ENCODE peak calls at places on chromosomes 3 and 15, in ten cellular contexts. P is B cell, S is IMR-90, K is bronchial epithelial cell, O is foreskin fibroblast, H is nephron progenitor cell, Z is fibroblast of mammary gland, D is stomach, T is ovary, N is AG09309. U is an unnamed sample.

GRCh38 chr3:71591106-71591505 is 7.6 kb upstream of the FOXP1 start:
- DNase-seq in Z (no peak), N (no peak), H (no peak), P (no peak), K (no peak), D (no peak), T (no peak), O (no peak), S (peak), U (no peak)

GRCh38 chr3:116291141-116291540 is 154.1 kb downstream of the LSAMP start:
- DNase-seq in S (no peak), O (no peak), T (no peak), D (no peak), H (no peak), K (no peak), P (no peak), Z (no peak), N (no peak), U (no peak)

GRCh38 chr3:157311633-157312365 is 124.9 kb upstream of the PTX3 start:
- DNase-seq in K (peak), P (no peak), O (peak), D (no peak), T (no peak), H (no peak), S (peak), Z (peak), N (peak), U (no peak)

GRCh38 chr3:185639632-185640206 is 53.6 kb downstream of the SENP2 start:
- DNase-seq in O (no peak), D (no peak), Z (no peak), P (no peak), S (no peak), N (no peak), H (no peak), T (no peak), K (no peak), U (no peak)

GRCh38 chr15:99616129-99616528 is 50.3 kb downstream of the MEF2A start:
- DNase-seq in S (no peak), H (no peak), D (no peak), T (no peak), Z (no peak), K (no peak), P (no peak), N (no peak), O (no peak), U (no peak)

GRCh38 chr3:160564205-160564922 is 1.0 kb downstream of the KPNA4 start:
- DNase-seq in N (no peak), T (no peak), S (no peak), K (no peak), O (no peak), D (no peak), Z (no peak), H (peak), P (no peak), U (no peak)

GRCh38 chr3:123628996-123629746 is 44.3 kb upstream of the HACD2 start:
- DNase-seq in D (no peak), N (no peak), S (no peak), T (no peak), H (no peak), P (no peak), Z (no peak), O (no peak), K (no peak), U (peak)

GRCh38 chr3:71400986-71401451 is 182.5 kb downstream of the FOXP1 start:
- DNase-seq in S (no peak), H (no peak), Z (no peak), D (no peak), O (no peak), N (no peak), P (no peak), T (no peak), K (no peak), U (no peak)

GRCh38 chr3:169256791-169257522 is 406.6 kb downstream of the MECOM start:
- DNase-seq in T (no peak), K (no peak), H (no peak), S (peak), P (no peak), O (no peak), N (no peak), Z (peak), D (no peak), U (no peak)

GRCh38 chr15:101523560-101523940 is 34.0 kb upstream of the PCSK6 start:
- DNase-seq in T (no peak), D (no peak), Z (no peak), O (no peak), K (no peak), N (no peak), P (no peak), S (no peak), H (no peak), U (peak)

GRCh38 chr3:108662141-108662738 is 72.7 kb downstream of the DZIP3 start:
- DNase-seq in S (peak), D (no peak), T (peak), H (peak), N (peak), O (peak), P (peak), K (peak), Z (peak), U (no peak)

GRCh38 chr3:21464745-21465144 is 286.3 kb downstream of the ZNF385D start:
- DNase-seq in P (no peak), H (no peak), K (no peak), T (no peak), D (no peak), S (no peak), Z (no peak), N (no peak), O (no peak), U (no peak)

GRCh38 chr3:51946796-51947195 is 4.6 kb downstream of the PARP3 start:
- DNase-seq in S (no peak), O (no peak), Z (no peak), P (peak), D (no peak), N (no peak), T (no peak), K (no peak), H (no peak), U (no peak)

DNA sequence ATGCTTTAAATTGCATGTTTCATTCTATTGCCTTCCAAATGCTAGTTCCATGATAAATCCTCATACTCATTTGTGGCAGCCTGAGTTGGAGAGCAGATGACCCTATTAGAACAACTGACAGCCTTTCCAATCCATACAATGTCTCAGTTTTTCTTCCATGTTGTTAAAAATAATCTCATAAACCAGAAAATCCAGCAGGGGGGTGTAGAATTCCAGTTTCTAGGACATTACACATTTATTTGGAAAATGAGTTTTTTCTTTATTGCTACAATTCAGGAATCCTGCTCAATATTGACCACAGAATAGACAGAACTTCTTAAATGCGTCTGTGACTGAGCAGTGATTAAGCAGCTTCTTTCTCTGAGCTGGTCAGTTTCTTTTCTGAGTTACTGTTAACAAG is 174.2 kb upstream of the ATP10A start:
- DNase-seq in D (no peak), N (no peak), Z (peak), H (no peak), K (no peak), P (no peak), T (no peak), O (no peak), S (no peak), U (no peak)
- TF ChIP-seq CTCF in D (no peak), N (peak), Z (peak), H (no peak), K (no peak), P (no peak), T (no peak), O (no peak), S (no peak), U (peak)

DNA sequence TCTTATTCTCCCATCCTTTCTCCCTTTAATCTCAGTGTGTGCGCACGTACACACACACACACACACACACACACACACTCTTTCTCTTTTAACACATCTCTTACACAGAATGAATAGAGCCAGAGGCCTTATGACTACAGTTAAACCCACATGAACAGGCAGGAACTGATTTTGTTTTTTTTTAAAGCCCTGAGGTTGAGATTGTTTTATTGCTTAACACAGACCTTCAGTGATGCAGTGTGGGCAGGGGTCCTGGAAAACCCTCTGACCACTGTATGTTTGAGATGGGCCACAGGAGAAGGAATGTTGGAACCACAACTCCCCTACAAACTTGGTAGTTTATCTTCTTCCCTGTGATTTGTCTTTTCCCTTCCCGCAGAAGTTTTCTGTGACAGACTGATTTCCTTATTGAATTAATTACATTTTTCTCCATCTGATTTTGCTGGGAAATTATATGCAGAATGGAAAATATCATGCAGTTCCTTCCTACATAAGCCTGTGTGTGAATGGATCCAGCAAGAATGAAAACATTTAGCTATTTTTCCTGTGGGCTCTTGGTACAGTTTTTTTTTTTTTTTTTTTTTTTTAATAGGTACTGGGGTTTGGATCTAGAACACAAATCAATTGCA is 79.7 kb upstream of the GALNT15 start:
- DNase-seq in T (no peak), N (no peak), P (no peak), K (no peak), Z (no peak), H (no peak), O (no peak), D (no peak), S (no peak), U (no peak)
- TF ChIP-seq CTCF in T (no peak), N (no peak), P (no peak), K (no peak), Z (no peak), H (no peak), O (no peak), D (no peak), S (no peak), U (no peak)

DNA sequence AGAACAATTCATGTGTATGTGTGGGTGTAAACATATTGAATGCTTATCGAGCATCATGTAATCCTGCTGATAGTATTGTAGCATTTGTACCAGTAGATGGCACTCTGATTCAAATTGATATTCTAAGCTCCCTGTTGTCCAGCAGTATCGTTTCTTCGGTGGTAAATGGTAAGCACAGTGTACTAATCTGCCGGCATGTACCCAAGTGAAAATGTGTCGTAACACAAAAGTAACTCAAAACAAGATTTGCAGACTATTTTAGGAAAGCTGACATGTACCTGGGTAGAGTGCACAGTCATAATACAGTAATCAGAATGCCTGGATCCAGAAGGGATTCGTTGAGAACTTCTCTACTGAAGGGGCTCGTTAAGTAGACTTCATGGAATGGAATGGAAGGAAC is 31.7 kb upstream of the MNS1 start:
- DNase-seq in D (no peak), S (peak), N (peak), K (peak), P (no peak), T (no peak), H (no peak), O (peak), Z (peak), U (no peak)
- TF ChIP-seq CTCF in D (peak), S (peak), N (peak), K (peak), P (peak), T (no peak), H (peak), O (peak), Z (peak), U (peak)

GRCh38 chr15:29749365-29750086 is 72.7 kb downstream of the TJP1 start:
- DNase-seq in K (no peak), T (no peak), Z (no peak), P (no peak), N (no peak), H (no peak), S (no peak), D (no peak), O (no peak), U (no peak)
- TF ChIP-seq CTCF in K (no peak), T (no peak), Z (no peak), P (no peak), N (no peak), H (no peak), S (no peak), D (no peak), O (no peak), U (no peak)

DNA sequence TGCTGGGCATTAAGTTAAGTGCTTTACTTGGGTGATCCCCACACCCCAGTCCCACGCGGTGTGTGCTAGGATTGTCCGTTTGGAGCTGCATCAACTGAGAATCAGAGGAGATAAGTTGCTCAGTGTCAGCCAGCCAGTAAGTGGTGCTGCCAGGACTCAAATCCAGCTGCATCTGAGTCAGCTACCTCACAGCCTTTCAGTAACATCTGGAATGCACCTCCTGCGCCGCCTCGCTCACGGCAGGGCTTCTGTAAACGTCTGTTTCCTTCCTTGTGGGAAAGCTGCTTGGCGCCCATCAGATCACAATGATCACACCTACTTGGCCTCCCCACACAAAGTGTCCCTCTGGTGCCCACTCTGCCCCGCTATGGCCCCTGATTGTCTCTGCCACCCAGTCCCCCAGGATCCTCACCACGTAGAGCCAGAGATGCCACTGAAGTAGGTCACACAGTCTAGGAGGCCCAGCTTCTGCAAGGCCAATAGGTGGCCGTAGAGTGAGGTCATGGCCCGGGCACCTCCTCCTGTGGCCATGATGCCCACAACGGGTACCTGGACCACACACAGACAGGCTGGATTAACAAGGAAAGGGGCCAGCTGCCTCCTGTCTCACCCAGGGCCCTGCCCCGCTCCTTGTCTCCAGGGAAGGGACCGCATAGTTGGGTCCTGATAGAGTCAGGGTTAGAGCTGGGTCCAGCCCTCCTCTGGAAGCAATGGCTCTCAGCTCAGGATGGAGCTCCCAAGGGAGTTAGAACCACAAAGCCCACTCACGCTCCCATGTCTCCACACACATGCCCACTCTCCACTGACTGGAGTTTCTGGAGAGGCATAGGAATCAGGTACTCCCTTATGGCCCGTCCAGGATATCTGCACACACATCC is 13.5 kb downstream of the PLA2G4D start:
- DNase-seq in P (no peak), D (peak), T (no peak), K (peak), H (no peak), N (no peak), O (no peak), Z (peak), S (peak), U (no peak)
- TF ChIP-seq CTCF in P (no peak), D (no peak), T (no peak), K (no peak), H (no peak), N (no peak), O (no peak), Z (no peak), S (no peak), U (no peak)

GRCh38 chr3:20343790-20344189 is 157.8 kb upstream of the SGO1 start:
- DNase-seq in N (no peak), H (no peak), O (no peak), T (no peak), D (no peak), S (no peak), P (no peak), Z (no peak), K (no peak), U (no peak)
- TF ChIP-seq CTCF in N (no peak), H (no peak), O (no peak), T (no peak), D (no peak), S (no peak), P (no peak), Z (no peak), K (no peak), U (no peak)

DNA sequence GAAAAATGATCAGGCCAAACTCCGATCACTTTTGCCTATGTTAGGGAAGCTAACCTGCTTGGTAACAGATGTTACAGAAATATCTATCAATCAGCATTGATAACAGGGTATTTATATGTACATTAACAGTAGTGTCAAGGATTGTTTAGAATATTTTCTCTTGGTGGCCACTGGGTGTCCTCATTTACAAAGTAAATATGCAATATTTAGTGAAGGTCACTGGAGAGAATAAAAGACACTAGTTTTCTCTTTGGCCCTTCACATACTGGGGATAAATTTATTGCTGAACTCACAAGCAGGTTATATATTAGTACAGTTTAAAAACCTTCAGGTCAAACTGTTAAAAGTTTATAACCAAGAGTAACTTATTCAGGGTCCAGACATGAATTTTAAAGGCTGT is 69.0 kb downstream of the TIGIT start:
- DNase-seq in S (peak), K (peak), Z (peak), T (no peak), N (no peak), D (no peak), O (peak), P (no peak), H (no peak), U (no peak)
- TF ChIP-seq CTCF in S (peak), K (peak), Z (peak), T (peak), N (peak), D (no peak), O (peak), P (peak), H (peak), U (peak)

GRCh38 chr3:177626014-177626413 is 428.7 kb upstream of the TBL1XR1 start:
- DNase-seq in N (no peak), D (no peak), K (no peak), H (no peak), T (no peak), O (no peak), Z (no peak), S (no peak), P (no peak), U (no peak)
- TF ChIP-seq CTCF in N (no peak), D (no peak), K (no peak), H (no peak), T (no peak), O (no peak), Z (no peak), S (no peak), P (no peak), U (no peak)

DNA sequence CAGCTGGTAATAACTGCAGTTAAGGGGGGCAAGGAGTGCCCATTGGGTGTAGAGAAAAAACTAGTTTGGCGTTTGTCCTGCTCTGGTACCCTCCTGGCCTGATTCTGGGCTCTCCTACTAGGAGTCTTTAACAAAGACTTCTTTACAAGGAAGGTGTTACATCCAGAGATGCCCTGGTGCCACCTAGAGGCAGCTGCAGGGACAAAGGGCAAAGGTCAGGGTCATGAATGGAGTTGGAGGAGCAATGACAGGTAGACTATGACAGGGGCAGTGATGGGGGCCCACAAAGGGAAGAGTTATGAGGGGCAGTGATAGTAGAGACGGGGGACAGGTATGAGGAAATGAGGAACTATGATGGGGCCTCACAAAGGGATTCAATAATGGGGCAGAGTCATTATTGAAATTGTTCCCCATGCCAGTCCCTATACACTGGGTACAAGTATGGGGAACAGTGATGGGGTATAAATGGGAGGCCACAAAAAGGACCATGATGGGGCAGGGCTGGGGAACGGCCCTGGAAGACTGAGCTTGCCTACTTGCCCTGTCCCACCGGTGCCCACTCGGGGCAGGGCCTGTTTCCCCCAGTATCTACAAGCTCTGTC is 7.9 kb downstream of the CCDC71 start:
- DNase-seq in O (no peak), H (peak), P (peak), N (no peak), Z (peak), D (peak), K (peak), T (no peak), S (no peak), U (no peak)
- TF ChIP-seq CTCF in O (peak), H (peak), P (peak), N (peak), Z (peak), D (peak), K (peak), T (no peak), S (peak), U (peak)